ENCODE peak calls at places on chromosomes 6 and 20, in nine cellular contexts. E is CD4-positive, alpha-beta memory T cell; B is neural progenitor cell; Y is GM23248; P is heart right ventricle; C is sigmoid colon; T is CD8-positive, alpha-beta memory T cell; O is Karpas-422; N is CD4-positive, alpha-beta T cell. M is an unnamed sample.

GRCh38 chr6:1290805-1291204 is 21.1 kb upstream of the FOXQ1 start:
- DNase-seq in T (no peak), N (no peak), Y (no peak), C (no peak), E (no peak), B (no peak), O (no peak), P (no peak), M (no peak)

GRCh38 chr6:63643862-63644261 is 8.3 kb downstream of the PHF3 start:
- DNase-seq in P (no peak), Y (peak; percentile 26), T (peak; percentile 49), E (peak; percentile 39), O (no peak), N (peak; percentile 16), C (no peak), B (no peak), M (no peak)

GRCh38 chr6:26268659-26269402 is 96.2 kb upstream of the BTN3A2 start:
- DNase-seq in B (peak; percentile 87), E (no peak), P (no peak), N (no peak), C (peak; percentile 43), Y (peak; percentile 44), T (no peak), O (no peak), M (no peak)

GRCh38 chr6:122068291-122068769 is 331.1 kb upstream of the HSF2 start:
- DNase-seq in B (no peak), T (no peak), N (no peak), E (no peak), P (no peak), O (no peak), C (no peak), Y (no peak), M (no peak)

GRCh38 chr6:1574083-1574761 is 35.5 kb upstream of the FOXC1 start:
- DNase-seq in T (no peak), C (no peak), Y (no peak), E (no peak), O (no peak), B (no peak), P (no peak), N (no peak), M (no peak)

GRCh38 chr6:120871416-120872261 is 462.6 kb downstream of the TBC1D32 start:
- DNase-seq in N (no peak), C (no peak), T (no peak), Y (no peak), B (no peak), E (no peak), P (no peak), O (no peak), M (no peak)

GRCh38 chr6:105257350-105257749 is 77.5 kb upstream of the POPDC3 start:
- DNase-seq in E (no peak), T (no peak), B (no peak), C (no peak), O (no peak), N (no peak), P (no peak), Y (no peak), M (no peak)

GRCh38 chr6:44966449-44967091 is 361.6 kb upstream of the RUNX2 start:
- DNase-seq in P (no peak), C (no peak), O (no peak), E (no peak), T (no peak), N (no peak), B (no peak), Y (peak; percentile 54), M (no peak)

GRCh38 chr6:22921831-22922230 is 352.5 kb downstream of the HDGFL1 start:
- DNase-seq in T (no peak), O (no peak), E (no peak), B (peak; percentile 15), P (no peak), N (no peak), Y (no peak), C (no peak), M (no peak)

GRCh38 chr6:137870744-137871247 is 3.7 kb downstream of the TNFAIP3 start:
- DNase-seq in Y (no peak), O (no peak), E (peak; percentile 74), N (peak; percentile 32), P (no peak), B (peak; percentile 65), C (no peak), T (peak; percentile 66), M (no peak)

GRCh38 chr20:49594143-49594928 is 26.4 kb upstream of the PTGIS start:
- DNase-seq in B (no peak), O (no peak), P (peak; percentile 67), T (no peak), Y (peak; percentile 94), N (no peak), E (no peak), C (peak; percentile 92), M (no peak)

GRCh38 chr20:9028419-9028818 is 40.5 kb upstream of the PLCB4 start:
- DNase-seq in P (no peak), C (no peak), T (no peak), E (no peak), N (no peak), O (no peak), Y (peak; percentile 29), B (no peak), M (no peak)

GRCh38 chr6:42249279-42249678 is 31.6 kb upstream of the MRPS10 start:
- DNase-seq in B (no peak), N (no peak), Y (peak; percentile 39), E (no peak), C (no peak), O (no peak), T (no peak), P (peak; percentile 52), M (no peak)

GRCh38 chr20:2617099-2617714 is 35.2 kb upstream of the NOP56 start:
- DNase-seq in N (no peak), B (no peak), T (no peak), Y (no peak), P (no peak), O (no peak), C (no peak), E (no peak), M (no peak)

GRCh38 chr20:24965065-24965919 is 16.2 kb downstream of the CST7 start:
- DNase-seq in B (no peak), P (no peak), E (no peak), T (no peak), O (no peak), N (no peak), C (peak; percentile 57), Y (no peak), M (no peak)
- H3K27ac ChIP-seq in B (no peak overlapping the region), P (no peak overlapping the region), E (no peak overlapping the region), T (peak overlapping the region; percentile 9), O (no peak overlapping the region), N (no peak overlapping the region), C (no peak overlapping the region), Y (no peak overlapping the region), M (no peak overlapping the region)

DNA sequence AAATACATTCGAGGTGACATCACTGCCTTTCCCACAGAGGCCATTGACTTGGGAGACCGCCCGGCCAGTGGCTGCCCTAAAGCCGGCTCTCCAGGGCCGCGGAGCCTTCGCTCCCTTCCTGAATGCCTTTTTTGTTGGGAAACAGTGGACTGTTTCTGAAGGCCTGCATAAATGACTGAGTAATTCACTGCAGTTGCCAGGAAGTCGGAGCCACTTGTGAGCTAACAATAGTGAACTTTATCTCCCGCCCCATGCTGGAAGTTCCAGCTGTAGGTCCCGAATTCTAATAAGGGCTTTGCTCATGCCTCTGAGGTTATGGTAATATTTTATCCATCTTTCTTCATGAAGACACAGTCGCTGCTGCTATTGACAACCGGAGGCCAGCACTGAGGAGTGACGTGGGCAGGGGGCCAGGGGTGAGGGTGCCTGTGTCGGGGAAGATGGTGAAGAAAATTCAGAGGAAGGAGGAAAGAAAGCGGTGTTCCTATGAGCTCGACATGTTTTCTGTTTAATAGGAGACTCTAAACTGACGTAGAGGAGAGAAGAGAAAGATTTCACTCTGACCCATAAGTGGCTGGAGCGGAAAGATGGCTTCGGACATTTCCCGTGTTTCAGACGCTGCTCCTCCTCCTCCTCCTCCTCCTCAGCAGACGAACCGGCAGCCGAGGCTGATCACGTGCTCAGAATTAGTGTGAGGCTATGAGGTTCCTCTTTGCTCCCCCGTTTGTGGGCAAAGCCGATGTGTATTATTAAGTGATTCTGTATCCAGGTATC is 671.2 kb downstream of the QKI start:
- DNase-seq in T (no peak), P (peak; percentile 85), N (no peak), Y (peak; percentile 2), O (no peak), B (peak; percentile 80), C (peak; percentile 84), E (no peak), M (peak; percentile 69)
- H3K27ac ChIP-seq in T (no peak overlapping the region), P (peak overlapping the region; percentile 89), N (no peak overlapping the region), Y (no peak overlapping the region), O (no peak overlapping the region), B (peak overlapping the region; percentile 92), C (peak overlapping the region; percentile 47), E (no peak overlapping the region), M (peak overlapping the region; percentile 80)

GRCh38 chr20:46994341-46994740 is 99.7 kb downstream of the EYA2 start:
- DNase-seq in C (no peak), Y (no peak), P (no peak), N (no peak), O (peak; percentile 48), T (no peak), B (no peak), E (peak; percentile 12), M (no peak)

GRCh38 chr20:46992640-46993035 is 98.0 kb downstream of the EYA2 start:
- DNase-seq in Y (no peak), N (no peak), E (no peak), C (no peak), P (no peak), T (no peak), B (no peak), O (no peak), M (no peak)

GRCh38 chr20:46993465-46994095 is 98.9 kb downstream of the EYA2 start:
- DNase-seq in T (no peak), O (no peak), C (no peak), E (no peak), Y (no peak), B (no peak), N (no peak), P (no peak), M (no peak)

GRCh38 chr20:46998497-46999190 is 104.0 kb downstream of the EYA2 start:
- DNase-seq in P (no peak), Y (no peak), E (no peak), C (no peak), T (no peak), B (no peak), N (no peak), O (no peak), M (no peak)

DNA sequence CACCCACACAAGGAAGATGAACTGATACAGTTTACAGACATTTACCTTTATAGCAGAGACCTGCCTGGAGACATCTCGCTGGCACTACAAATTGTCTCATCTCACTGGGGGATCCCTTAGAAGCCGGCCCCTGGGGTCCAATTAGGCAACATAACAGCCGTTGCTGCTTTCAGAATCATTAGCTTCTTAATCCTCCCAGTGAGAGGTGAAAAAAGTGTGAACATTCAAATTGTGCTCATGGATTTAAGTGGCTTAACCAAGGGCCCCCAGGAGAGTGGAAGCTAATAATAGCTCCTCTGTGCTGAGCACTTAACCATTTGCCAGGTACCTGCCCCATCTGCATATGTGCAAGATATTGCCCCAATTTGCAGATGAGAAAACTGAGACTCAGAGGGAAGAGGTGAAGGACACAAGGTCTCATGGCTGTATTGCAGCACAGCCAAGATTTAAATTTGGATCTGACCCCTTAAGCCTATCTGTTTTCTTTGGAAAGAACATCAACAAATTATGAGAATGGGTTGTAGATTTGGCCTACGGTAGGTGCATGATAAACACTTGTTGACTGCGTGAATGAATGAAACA is 101.0 kb downstream of the EYA2 start:
- DNase-seq in T (no peak), P (no peak), N (no peak), B (peak; percentile 79), C (no peak), E (no peak), Y (no peak), O (peak; percentile 87), M (no peak)
- H3K27ac ChIP-seq in T (no peak overlapping the region), P (no peak overlapping the region), N (no peak overlapping the region), B (no peak overlapping the region), C (no peak overlapping the region), E (no peak overlapping the region), Y (no peak overlapping the region), O (no peak overlapping the region), M (no peak overlapping the region)

GRCh38 chr20:1118004-1118335 is 432 bp upstream of the PSMF1 start:
- DNase-seq in Y (no peak), E (no peak), B (no peak), P (no peak), O (no peak), T (no peak), N (no peak), C (no peak), M (no peak)
- H3K27ac ChIP-seq in Y (peak overlapping the region; percentile 8), E (peak overlapping the region; percentile 78), B (no peak overlapping the region), P (peak overlapping the region; percentile 79), O (peak overlapping the region; percentile 30), T (peak overlapping the region; percentile 70), N (peak overlapping the region; percentile 72), C (peak overlapping the region; percentile 83), M (peak overlapping the region; percentile 42)

M was measured in substantia nigra.